ENCODE peak calls at places on chromosomes 6 and 20, in eight cellular contexts. Y, C, R, X, J, T, A and G are unnamed samples.
A peak's percentile ranks its signal among the peaks of the same experiment; 100 is the strongest.

GRCh38 chr6:4670295-4670694 is 105.9 kb upstream of the CDYL start:
- DNase-seq in Y (no peak), C (no peak), R (no peak), X (no peak), J (no peak), T (no peak), A (no peak), G (no peak)

GRCh38 chr6:116511424-116512131 is at the start of gene CALHM5:
- DNase-seq in Y (no peak), C (peak; percentile 85), R (peak; percentile 49), X (peak; percentile 91), J (peak; percentile 36), T (no peak), A (peak; percentile 48), G (peak; percentile 83)

GRCh38 chr6:1608222-1608975 is 1.3 kb upstream of the FOXC1 start:
- DNase-seq in Y (no peak), C (peak; percentile 55), R (no peak), X (peak; percentile 15), J (no peak), T (no peak), A (peak; percentile 50), G (no peak)

GRCh38 chr20:38926934-38927616 is 858 bp downstream of the FAM83D start:
- DNase-seq in Y (peak; percentile 13), C (no peak), R (no peak), X (peak; percentile 35), J (no peak), T (no peak), A (no peak), G (peak; percentile 22)

GRCh38 chr6:148934956-148935355 is 188.1 kb downstream of the UST start:
- DNase-seq in Y (no peak), C (no peak), R (no peak), X (no peak), J (no peak), T (no peak), A (no peak), G (no peak)

GRCh38 chr20:37531856-37532255 is 4.2 kb upstream of the BLCAP start:
- DNase-seq in Y (no peak), C (no peak), R (no peak), X (no peak), J (peak; percentile 8), T (no peak), A (no peak), G (no peak)

GRCh38 chr6:16757332-16757731 is 3.9 kb downstream of the ATXN1 start:
- DNase-seq in Y (no peak), C (no peak), R (no peak), X (no peak), J (no peak), T (no peak), A (no peak), G (peak; percentile 39)

GRCh38 chr20:64239449-64240242 is 15.9 kb upstream of the PCMTD2 start:
- DNase-seq in Y (no peak), C (no peak), R (no peak), X (no peak), J (no peak), T (no peak), A (no peak), G (no peak)

GRCh38 chr20:34302312-34302722 is 838 bp downstream of the AHCY start:
- DNase-seq in Y (no peak), C (peak; percentile 72), R (no peak), X (no peak), J (no peak), T (peak; percentile 39), A (peak; percentile 6), G (peak; percentile 26)

GRCh38 chr20:25081730-25082497 is at the start of gene VSX1:
- DNase-seq in Y (no peak), C (peak; percentile 70), R (no peak), X (no peak), J (peak; percentile 42), T (no peak), A (peak; percentile 48), G (no peak)

GRCh38 chr20:3470208-3470626 is 601 bp upstream of the ATRN start:
- DNase-seq in Y (no peak), C (no peak), R (no peak), X (no peak), J (no peak), T (no peak), A (no peak), G (no peak)

GRCh38 chr6:30670760-30671527 is 1.9 kb downstream of the DHX16 start:
- DNase-seq in Y (no peak), C (peak; percentile 38), R (no peak), X (no peak), J (no peak), T (peak; percentile 45), A (peak; percentile 33), G (no peak)

DNA sequence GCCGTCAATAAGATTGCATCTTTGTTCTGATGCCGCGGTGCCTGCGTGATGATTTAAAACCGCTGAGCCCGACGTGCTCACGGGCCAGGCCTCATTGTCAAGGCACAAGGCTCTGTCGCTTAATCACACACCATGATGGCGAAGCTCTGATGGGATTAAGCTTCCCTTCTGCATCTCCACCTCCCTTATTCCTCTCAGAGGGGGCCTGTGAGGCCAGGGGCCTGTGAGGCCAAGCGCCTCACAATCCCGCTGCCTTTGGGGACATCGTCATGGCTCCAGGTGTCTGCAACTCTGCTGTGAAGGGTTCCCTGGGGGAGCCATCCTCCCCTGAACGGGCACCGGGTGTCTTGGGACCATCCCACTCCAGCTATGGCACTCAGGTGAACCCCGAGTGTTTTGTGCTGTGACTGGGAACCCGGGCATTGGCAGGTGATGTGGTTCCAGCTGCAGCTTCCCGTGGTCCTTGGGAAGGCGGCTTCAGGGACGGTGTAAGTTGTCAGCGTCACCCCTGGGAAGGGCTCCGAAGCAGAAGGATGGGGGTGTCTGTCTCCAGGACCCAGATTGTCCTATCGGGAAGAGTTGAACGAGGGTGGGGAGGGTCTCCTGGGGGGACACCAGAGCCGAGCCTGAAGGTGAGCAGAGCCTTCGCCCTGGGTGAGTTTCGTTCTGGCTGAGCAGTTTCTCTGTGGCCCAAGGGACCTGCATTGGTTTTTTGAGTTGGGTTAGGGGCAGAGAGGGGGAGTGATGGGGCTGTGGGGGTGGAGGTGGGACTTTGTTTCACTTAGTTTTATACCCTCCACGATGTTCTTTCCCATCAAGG is 18.0 kb upstream of the BHLHE23 start:
- DNase-seq in Y (no peak), C (peak; percentile 1), R (no peak), X (no peak), J (peak; percentile 20), T (no peak), A (peak; percentile 35), G (no peak)
- H3K79me2 ChIP-seq in Y (no peaks in the 10 kb centered on the region), C (no peaks in the 10 kb centered on the region), R (no peaks in the 10 kb centered on the region), X (no peaks in the 10 kb centered on the region), J (no peaks in the 10 kb centered on the region), T (no peaks in the 10 kb centered on the region), A (no peaks in the 10 kb centered on the region), G (no peaks in the 10 kb centered on the region)

GRCh38 chr6:140931581-140931980 is 1201.1 kb upstream of the GJE1 start:
- DNase-seq in Y (no peak), C (no peak), R (no peak), X (no peak), J (no peak), T (no peak), A (no peak), G (no peak)

GRCh38 chr6:140932909-140933308 is 1199.8 kb upstream of the GJE1 start:
- DNase-seq in Y (no peak), C (no peak), R (no peak), X (no peak), J (no peak), T (no peak), A (no peak), G (no peak)

GRCh38 chr6:140929121-140929520 is 1203.6 kb upstream of the GJE1 start:
- DNase-seq in Y (no peak), C (no peak), R (no peak), X (no peak), J (no peak), T (no peak), A (no peak), G (no peak)
- H3K27ac ChIP-seq in Y (no peak overlapping the region), C (no peak overlapping the region), R (no peak overlapping the region), X (no peak overlapping the region), J (no peak overlapping the region), T (no peak overlapping the region), A (no peak overlapping the region), G (no peak overlapping the region)

GRCh38 chr6:12034831-12035230 is 22.7 kb downstream of the HIVEP1 start:
- DNase-seq in Y (no peak), C (no peak), R (no peak), X (no peak), J (no peak), T (no peak), A (no peak), G (no peak)
- H3K79me2 ChIP-seq in Y (peaks cover 75% of the 10 kb centered on the region), C (peaks cover 100% of the 10 kb centered on the region), R (peaks cover 74% of the 10 kb centered on the region), X (peaks cover 86% of the 10 kb centered on the region), J (peaks cover 29% of the 10 kb centered on the region), T (peaks cover 27% of the 10 kb centered on the region), A (peaks cover 99% of the 10 kb centered on the region), G (peaks cover 26% of the 10 kb centered on the region)

DNA sequence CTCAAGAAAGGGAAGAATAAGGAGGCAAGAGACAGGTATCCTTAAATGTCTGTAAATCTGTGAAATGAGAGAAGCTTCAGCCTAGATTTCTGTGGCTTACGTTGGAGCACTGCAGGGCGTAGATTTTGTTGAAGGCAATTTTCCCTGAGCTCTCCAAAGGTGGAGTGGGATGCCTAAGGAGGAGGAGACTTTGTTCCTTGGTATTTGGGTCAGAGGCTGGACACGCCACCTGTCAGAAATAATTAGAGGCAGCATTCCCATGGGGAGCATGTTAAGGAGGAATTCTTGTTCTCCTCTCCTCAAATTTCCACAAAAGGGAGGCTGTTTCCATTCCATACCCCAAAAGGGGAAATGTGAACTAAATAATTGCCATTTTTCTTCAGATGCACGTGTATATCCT is 11.1 kb upstream of the SCGN start:
- DNase-seq in Y (no peak), C (no peak), R (no peak), X (no peak), J (no peak), T (no peak), A (no peak), G (no peak)
- H3K27ac ChIP-seq in Y (no peak overlapping the region), C (no peak overlapping the region), R (no peak overlapping the region), X (no peak overlapping the region), J (no peak overlapping the region), T (peak overlapping the region; percentile 89), A (no peak overlapping the region), G (no peak overlapping the region)

DNA sequence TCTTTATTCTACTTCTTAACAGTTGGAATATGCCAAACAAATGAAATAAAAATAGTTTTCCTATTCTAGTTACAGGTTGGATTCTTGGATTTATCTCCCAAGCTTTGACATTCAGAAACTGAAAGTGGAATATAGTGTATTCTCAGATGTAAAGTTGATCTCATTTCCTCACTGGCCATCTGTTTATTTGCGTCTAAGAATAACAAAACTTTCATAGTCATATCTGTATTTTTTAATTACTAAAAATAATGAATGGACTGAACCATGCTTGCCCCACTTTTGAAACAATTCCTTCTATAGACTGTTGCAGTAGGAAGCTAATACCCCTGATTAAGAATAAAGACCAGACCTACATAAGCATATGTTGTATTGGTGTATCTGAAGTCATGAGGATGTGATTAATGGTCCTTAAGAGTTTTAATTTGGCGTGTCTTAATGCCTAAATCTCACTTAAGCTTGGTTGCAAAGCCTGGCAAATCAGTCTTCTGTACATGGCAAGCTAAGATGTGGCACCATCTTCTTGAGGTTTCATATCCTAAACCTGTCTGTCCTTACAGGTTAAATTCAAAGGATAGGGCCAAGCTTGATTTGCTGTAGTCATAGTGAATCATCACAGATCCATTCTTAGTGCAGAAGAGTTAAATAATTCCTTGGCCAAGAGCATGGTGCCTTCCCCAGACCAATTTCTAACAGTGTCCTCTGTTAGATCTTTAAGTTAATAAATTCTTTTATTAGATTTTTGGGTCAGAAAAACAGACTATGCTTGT is 58.9 kb downstream of the FOXO3 start:
- DNase-seq in Y (peak; percentile 12), C (no peak), R (no peak), X (peak; percentile 46), J (no peak), T (no peak), A (no peak), G (peak; percentile 30)
- H3K79me2 ChIP-seq in Y (peaks cover 4% of the 10 kb centered on the region), C (peaks cover 90% of the 10 kb centered on the region), R (peaks cover 81% of the 10 kb centered on the region), X (no peaks in the 10 kb centered on the region), J (no peaks in the 10 kb centered on the region), T (peaks cover 85% of the 10 kb centered on the region), A (peaks cover 6% of the 10 kb centered on the region), G (peaks cover 99% of the 10 kb centered on the region)